ENCODE peak calls at places on chromosomes 6 and 20, in eight cellular contexts. One of them, this sample, is unnamed.

GRCh38 chr20:56788041-56788670 is 159.1 kb downstream of the TFAP2C start:
- DNase-seq in CD4-positive, CD25-positive, alpha-beta regulatory T cell: no peak
- DNase-seq in effector CD4-positive, alpha-beta T cell: no peak
- DNase-seq in NCI-H748 treated with DMSO at 0.1 percent for 48 hours: no peak
- DNase-seq in activated CD4-positive, CD25-positive, alpha-beta regulatory T cell: no peak
- DNase-seq in hepatocyte: peak; percentile 67
- DNase-seq in A172: peak; percentile 98
- DNase-seq in posterior vena cava: peak; percentile 43
- DNase-seq in this sample: peak; percentile 99

GRCh38 chr20:58688414-58688813 is 4.2 kb upstream of the NPEPL1 start:
- DNase-seq in hepatocyte: no peak
- DNase-seq in effector CD4-positive, alpha-beta T cell: no peak
- DNase-seq in activated CD4-positive, CD25-positive, alpha-beta regulatory T cell: no peak
- DNase-seq in A172: no peak
- DNase-seq in NCI-H748 treated with DMSO at 0.1 percent for 48 hours: no peak
- DNase-seq in posterior vena cava: no peak
- DNase-seq in CD4-positive, CD25-positive, alpha-beta regulatory T cell: no peak
- DNase-seq in this sample: no peak

GRCh38 chr6:113328886-113329381 is 528.2 kb upstream of the MARCKS start:
- DNase-seq in A172: no peak
- DNase-seq in NCI-H748 treated with DMSO at 0.1 percent for 48 hours: no peak
- DNase-seq in hepatocyte: no peak
- DNase-seq in CD4-positive, CD25-positive, alpha-beta regulatory T cell: no peak
- DNase-seq in activated CD4-positive, CD25-positive, alpha-beta regulatory T cell: no peak
- DNase-seq in effector CD4-positive, alpha-beta T cell: no peak
- DNase-seq in posterior vena cava: no peak
- DNase-seq in this sample: no peak

GRCh38 chr6:69349776-69350175 is 447.0 kb downstream of the LMBRD1 start:
- DNase-seq in activated CD4-positive, CD25-positive, alpha-beta regulatory T cell: no peak
- DNase-seq in CD4-positive, CD25-positive, alpha-beta regulatory T cell: no peak
- DNase-seq in posterior vena cava: peak; percentile 62
- DNase-seq in hepatocyte: no peak
- DNase-seq in effector CD4-positive, alpha-beta T cell: no peak
- DNase-seq in NCI-H748 treated with DMSO at 0.1 percent for 48 hours: no peak
- DNase-seq in A172: no peak
- DNase-seq in this sample: no peak

GRCh38 chr6:32852018-32852843 is 1.3 kb downstream of the TAP1 start:
- DNase-seq in A172: peak; percentile 21
- DNase-seq in NCI-H748 treated with DMSO at 0.1 percent for 48 hours: no peak
- DNase-seq in posterior vena cava: peak; percentile 85
- DNase-seq in effector CD4-positive, alpha-beta T cell: no peak
- DNase-seq in activated CD4-positive, CD25-positive, alpha-beta regulatory T cell: no peak
- DNase-seq in hepatocyte: no peak
- DNase-seq in CD4-positive, CD25-positive, alpha-beta regulatory T cell: no peak
- DNase-seq in this sample: no peak

GRCh38 chr6:125574604-125575003 is 174.8 kb upstream of the HEY2 start:
- DNase-seq in CD4-positive, CD25-positive, alpha-beta regulatory T cell: no peak
- DNase-seq in posterior vena cava: no peak
- DNase-seq in effector CD4-positive, alpha-beta T cell: no peak
- DNase-seq in NCI-H748 treated with DMSO at 0.1 percent for 48 hours: no peak
- DNase-seq in A172: no peak
- DNase-seq in activated CD4-positive, CD25-positive, alpha-beta regulatory T cell: no peak
- DNase-seq in hepatocyte: no peak
- DNase-seq in this sample: no peak

GRCh38 chr20:61731363-61732181 is 334.1 kb downstream of the TAF4 start:
- DNase-seq in NCI-H748 treated with DMSO at 0.1 percent for 48 hours: no peak
- DNase-seq in effector CD4-positive, alpha-beta T cell: no peak
- DNase-seq in CD4-positive, CD25-positive, alpha-beta regulatory T cell: no peak
- DNase-seq in A172: peak; percentile 72
- DNase-seq in hepatocyte: no peak
- DNase-seq in posterior vena cava: peak; percentile 60
- DNase-seq in activated CD4-positive, CD25-positive, alpha-beta regulatory T cell: no peak
- DNase-seq in this sample: peak; percentile 41

GRCh38 chr6:94269256-94269655 is 849.9 kb upstream of the EPHA7 start:
- DNase-seq in effector CD4-positive, alpha-beta T cell: no peak
- DNase-seq in A172: no peak
- DNase-seq in hepatocyte: no peak
- DNase-seq in activated CD4-positive, CD25-positive, alpha-beta regulatory T cell: no peak
- DNase-seq in posterior vena cava: no peak
- DNase-seq in NCI-H748 treated with DMSO at 0.1 percent for 48 hours: no peak
- DNase-seq in CD4-positive, CD25-positive, alpha-beta regulatory T cell: no peak
- DNase-seq in this sample: no peak

GRCh38 chr6:41156001-41156400 is 1.9 kb upstream of the TREML1 start:
- DNase-seq in A172: no peak
- DNase-seq in activated CD4-positive, CD25-positive, alpha-beta regulatory T cell: no peak
- DNase-seq in NCI-H748 treated with DMSO at 0.1 percent for 48 hours: no peak
- DNase-seq in CD4-positive, CD25-positive, alpha-beta regulatory T cell: no peak
- DNase-seq in posterior vena cava: no peak
- DNase-seq in hepatocyte: no peak
- DNase-seq in effector CD4-positive, alpha-beta T cell: no peak
- DNase-seq in this sample: no peak

GRCh38 chr6:170439366-170440351 is 113.4 kb downstream of the PSMB1 start:
- DNase-seq in activated CD4-positive, CD25-positive, alpha-beta regulatory T cell: no peak
- DNase-seq in effector CD4-positive, alpha-beta T cell: no peak
- DNase-seq in NCI-H748 treated with DMSO at 0.1 percent for 48 hours: no peak
- DNase-seq in CD4-positive, CD25-positive, alpha-beta regulatory T cell: no peak
- DNase-seq in posterior vena cava: peak; percentile 71
- DNase-seq in hepatocyte: no peak
- DNase-seq in A172: peak; percentile 18
- DNase-seq in this sample: no peak

GRCh38 chr6:56477241-56477640 is 165.4 kb downstream of the DST start:
- DNase-seq in activated CD4-positive, CD25-positive, alpha-beta regulatory T cell: no peak
- DNase-seq in CD4-positive, CD25-positive, alpha-beta regulatory T cell: no peak
- DNase-seq in posterior vena cava: no peak
- DNase-seq in hepatocyte: no peak
- DNase-seq in A172: no peak
- DNase-seq in effector CD4-positive, alpha-beta T cell: no peak
- DNase-seq in NCI-H748 treated with DMSO at 0.1 percent for 48 hours: no peak
- DNase-seq in this sample: no peak

GRCh38 chr6:158645064-158646022 is 800 bp upstream of the DYNLT1 start:
- DNase-seq in CD4-positive, CD25-positive, alpha-beta regulatory T cell: no peak
- DNase-seq in A172: no peak
- DNase-seq in activated CD4-positive, CD25-positive, alpha-beta regulatory T cell: no peak
- DNase-seq in effector CD4-positive, alpha-beta T cell: no peak
- DNase-seq in hepatocyte: no peak
- DNase-seq in NCI-H748 treated with DMSO at 0.1 percent for 48 hours: no peak
- DNase-seq in posterior vena cava: no peak
- DNase-seq in this sample: no peak

GRCh38 chr6:14211596-14211961 is 94.0 kb downstream of the CD83 start:
- DNase-seq in posterior vena cava: peak; percentile 85
- DNase-seq in CD4-positive, CD25-positive, alpha-beta regulatory T cell: no peak
- DNase-seq in A172: peak; percentile 10
- DNase-seq in effector CD4-positive, alpha-beta T cell: peak; percentile 9
- DNase-seq in hepatocyte: peak; percentile 73
- DNase-seq in activated CD4-positive, CD25-positive, alpha-beta regulatory T cell: peak; percentile 17
- DNase-seq in NCI-H748 treated with DMSO at 0.1 percent for 48 hours: no peak
- DNase-seq in this sample: no peak

This sample was measured in NCI-H226.